ENCODE peak calls at places on chromosomes 16 and 17, in seven cellular contexts. D is AG04450, M is A549, A is HCT116, R is thoracic aorta, P is ovary, B is dorsolateral prefrontal cortex. S is an unnamed sample.

GRCh38 chr16:79811541-79811940 is 211.0 kb upstream of the MAF start:
- DNase-seq in B (no peak), A (no peak), R (no peak), D (no peak), M (no peak), P (no peak), S (peak)

GRCh38 chr16:80577485-80578280 is 36.9 kb downstream of the DYNLRB2 start:
- DNase-seq in A (no peak), B (peak), P (no peak), M (no peak), D (no peak), R (no peak), S (no peak)

GRCh38 chr16:55435387-55435786 is 43.6 kb upstream of the MMP2 start:
- DNase-seq in R (no peak), B (no peak), A (no peak), M (no peak), D (no peak), P (no peak), S (no peak)

GRCh38 chr17:19645608-19646250 is 2.8 kb upstream of the ALDH3A2 start:
- DNase-seq in B (no peak), D (no peak), R (no peak), M (peak), P (no peak), A (no peak), S (no peak)

GRCh38 chr17:59753522-59754467 is 46.3 kb downstream of the VMP1 start:
- DNase-seq in D (peak), P (no peak), R (no peak), A (peak), M (peak), B (no peak), S (peak)

GRCh38 chr17:51764387-51764971 is 394.0 kb downstream of the CA10 start:
- DNase-seq in B (peak), A (peak), D (peak), P (peak), R (no peak), M (peak), S (peak)

GRCh38 chr17:21289902-21290571 is 5.5 kb downstream of the MAP2K3 start:
- DNase-seq in M (no peak), R (no peak), A (no peak), D (no peak), B (peak), P (peak), S (no peak)

GRCh38 chr16:48596326-48596725 is 13.7 kb downstream of the N4BP1 start:
- DNase-seq in A (no peak), M (no peak), D (no peak), P (no peak), R (no peak), B (no peak), S (no peak)

GRCh38 chr17:45228985-45229517 is 7.4 kb downstream of the FMNL1 start:
- DNase-seq in A (no peak), D (peak), R (peak), M (peak), B (no peak), P (peak), S (peak)

GRCh38 chr17:44775136-44775837 is 16.5 kb downstream of the ADAM11 start:
- DNase-seq in A (peak), D (peak), M (peak), R (peak), B (peak), P (no peak), S (peak)

GRCh38 chr16:89951509-89951908 is 3.0 kb downstream of the DEF8 start:
- DNase-seq in P (no peak), D (no peak), B (no peak), R (no peak), M (no peak), A (no peak), S (no peak)

GRCh38 chr17:73657473-73658116 is 13.3 kb upstream of the SDK2 start:
- DNase-seq in B (no peak), M (peak), D (no peak), R (no peak), P (no peak), A (peak), S (peak)

GRCh38 chr16:66457888-66458287 is 30.8 kb downstream of the BEAN1 start:
- DNase-seq in B (no peak), M (no peak), A (no peak), R (no peak), P (no peak), D (no peak), S (peak)

GRCh38 chr16:20798364-20798763 is 7.9 kb downstream of the ERI2 start:
- DNase-seq in M (no peak), P (no peak), R (no peak), A (no peak), B (no peak), D (no peak), S (no peak)

GRCh38 chr17:50095626-50096037 is 481 bp downstream of the PDK2 start:
- DNase-seq in D (no peak), M (no peak), P (no peak), B (no peak), R (no peak), A (no peak), S (peak)

GRCh38 chr17:40097931-40098845 is 2.2 kb downstream of the NR1D1 start:
- DNase-seq in M (no peak), R (peak), B (no peak), D (no peak), A (no peak), P (peak), S (peak)

GRCh38 chr17:66272699-66273390 is 29.6 kb upstream of the PRKCA start:
- DNase-seq in P (no peak), B (no peak), D (peak), A (no peak), M (peak), R (peak), S (peak)

GRCh38 chr16:80569440-80570105 is 28.8 kb downstream of the DYNLRB2 start:
- DNase-seq in B (no peak), M (no peak), D (no peak), P (no peak), A (no peak), R (no peak), S (peak)

GRCh38 chr16:2037631-2038358 is 9.8 kb downstream of the NTHL1 start:
- DNase-seq in M (no peak), D (no peak), B (no peak), R (no peak), P (peak), A (no peak), S (no peak)

GRCh38 chr16:2037115-2037514 is 10.4 kb downstream of the NHERF2 start:
- DNase-seq in R (no peak), P (no peak), M (no peak), B (no peak), D (no peak), A (no peak), S (no peak)

GRCh38 chr16:2034695-2035430 is 8.2 kb downstream of the NHERF2 start:
- DNase-seq in M (no peak), D (no peak), A (no peak), R (no peak), P (peak), B (no peak), S (no peak)

GRCh38 chr16:2035431-2036199 is 8.9 kb downstream of the NHERF2 start:
- DNase-seq in P (peak), R (peak), D (peak), A (no peak), B (no peak), M (no peak), S (no peak)

GRCh38 chr16:2036200-2036966 is 9.7 kb downstream of the NHERF2 start:
- DNase-seq in M (no peak), D (no peak), P (no peak), B (no peak), A (no peak), R (no peak), S (no peak)
- H3K27ac ChIP-seq in M (peak), D (peak), P (peak), B (peak), A (no peak), R (peak), S (peak)

DNA sequence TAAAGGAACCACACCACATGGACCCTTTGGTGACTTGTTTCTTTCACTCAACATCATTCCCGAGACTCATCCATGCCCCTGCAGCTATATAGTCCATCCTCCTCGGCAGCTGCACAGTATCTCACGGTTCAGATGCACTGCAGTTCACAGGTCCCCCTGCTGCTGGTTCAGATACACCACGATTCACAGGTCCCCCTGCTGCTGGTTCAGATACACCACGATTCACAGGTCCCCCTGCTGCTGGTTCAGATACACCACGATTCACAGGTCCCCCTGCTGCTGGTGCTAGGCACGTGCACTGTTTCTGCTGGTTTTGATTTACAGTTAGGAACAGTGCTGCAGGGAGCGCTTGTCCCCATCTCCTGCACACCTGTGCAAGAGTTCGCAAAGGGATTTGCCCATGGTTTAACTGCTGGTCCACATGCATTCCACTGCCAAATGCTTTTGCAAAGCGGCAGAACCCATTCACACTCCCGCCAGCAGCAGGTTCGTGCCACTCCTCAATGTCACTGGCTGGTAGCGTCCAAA is 3.8 kb downstream of the HSDL1 start:
- DNase-seq in A (peak), M (peak), P (no peak), B (no peak), D (no peak), R (no peak), S (no peak)
- TF ChIP-seq CTCF in A (peak), M (no peak), P (no peak), B (no peak), D (no peak), R (no peak), S (no peak)

DNA sequence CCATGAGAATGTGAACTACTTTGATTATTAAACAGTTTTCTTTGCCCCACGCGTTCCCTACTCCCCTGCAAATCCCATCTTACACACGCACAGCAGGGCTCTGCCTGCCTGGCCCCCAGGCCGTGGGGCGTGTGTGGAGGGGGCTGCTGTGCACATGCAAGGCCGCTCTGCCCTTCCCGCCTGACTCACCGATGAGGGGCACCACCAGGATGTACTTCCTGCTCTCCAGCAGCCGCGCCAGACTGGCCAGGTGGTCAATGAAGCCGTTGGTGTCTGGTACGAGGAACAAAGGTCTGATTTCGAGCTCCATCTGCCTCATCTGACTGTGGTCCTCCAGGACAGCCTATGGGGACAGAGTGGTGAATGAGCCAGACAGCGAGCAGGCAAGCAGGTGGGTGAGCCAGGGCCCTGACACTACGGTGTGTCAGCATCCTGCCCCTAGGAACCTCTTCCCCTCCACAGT is 13.7 kb downstream of the HIC1 start:
- DNase-seq in P (no peak), M (no peak), B (peak), D (no peak), A (no peak), R (no peak), S (no peak)
- H3K27ac ChIP-seq in P (peak), M (no peak), B (no peak), D (peak), A (no peak), R (no peak), S (peak)

GRCh38 chr16:56868175-56868574 is 3.2 kb downstream of the SLC12A3 start:
- DNase-seq in A (no peak), P (no peak), D (no peak), M (no peak), B (no peak), R (no peak), S (no peak)

GRCh38 chr16:56866955-56867830 is 2.2 kb downstream of the SLC12A3 start:
- DNase-seq in M (peak), A (peak), R (no peak), D (no peak), P (peak), B (no peak), S (peak)

GRCh38 chr16:56871172-56871593 is 6.2 kb downstream of the SLC12A3 start:
- DNase-seq in B (no peak), M (no peak), A (no peak), P (no peak), D (no peak), R (no peak), S (peak)

GRCh38 chr16:56870271-56870888 is 5.4 kb downstream of the SLC12A3 start:
- DNase-seq in R (no peak), M (no peak), D (no peak), A (no peak), B (no peak), P (no peak), S (no peak)

GRCh38 chr16:56869513-56870270 is 4.7 kb downstream of the SLC12A3 start:
- DNase-seq in B (no peak), P (no peak), R (no peak), M (peak), A (peak), D (no peak), S (no peak)
- TF ChIP-seq CTCF in B (no peak), P (no peak), R (no peak), M (peak), A (peak), D (peak), S (no peak)

GRCh38 chr17:82053556-82054263 is 2.0 kb downstream of the GPS1 start:
- DNase-seq in D (no peak), B (no peak), R (no peak), P (no peak), M (no peak), A (no peak), S (no peak)

GRCh38 chr17:82050761-82051641 is 610 bp downstream of the RFNG start:
- DNase-seq in B (no peak), P (no peak), A (no peak), M (no peak), R (no peak), D (no peak), S (no peak)

GRCh38 chr17:82053130-82053529 is 1.4 kb downstream of the GPS1 start:
- DNase-seq in R (no peak), B (no peak), M (no peak), D (no peak), A (no peak), P (no peak), S (no peak)

GRCh38 chr17:82052638-82053059 is 951 bp downstream of the GPS1 start:
- DNase-seq in B (no peak), R (no peak), D (no peak), P (no peak), A (no peak), M (no peak), S (no peak)

GRCh38 chr17:82051776-82052637 is at the start of the genes GPS1 and RFNG:
- DNase-seq in B (peak), P (peak), A (no peak), R (no peak), M (peak), D (no peak), S (peak)
- H3K27ac ChIP-seq in B (peak), P (peak), A (peak), R (no peak), M (peak), D (no peak), S (peak)

DNA sequence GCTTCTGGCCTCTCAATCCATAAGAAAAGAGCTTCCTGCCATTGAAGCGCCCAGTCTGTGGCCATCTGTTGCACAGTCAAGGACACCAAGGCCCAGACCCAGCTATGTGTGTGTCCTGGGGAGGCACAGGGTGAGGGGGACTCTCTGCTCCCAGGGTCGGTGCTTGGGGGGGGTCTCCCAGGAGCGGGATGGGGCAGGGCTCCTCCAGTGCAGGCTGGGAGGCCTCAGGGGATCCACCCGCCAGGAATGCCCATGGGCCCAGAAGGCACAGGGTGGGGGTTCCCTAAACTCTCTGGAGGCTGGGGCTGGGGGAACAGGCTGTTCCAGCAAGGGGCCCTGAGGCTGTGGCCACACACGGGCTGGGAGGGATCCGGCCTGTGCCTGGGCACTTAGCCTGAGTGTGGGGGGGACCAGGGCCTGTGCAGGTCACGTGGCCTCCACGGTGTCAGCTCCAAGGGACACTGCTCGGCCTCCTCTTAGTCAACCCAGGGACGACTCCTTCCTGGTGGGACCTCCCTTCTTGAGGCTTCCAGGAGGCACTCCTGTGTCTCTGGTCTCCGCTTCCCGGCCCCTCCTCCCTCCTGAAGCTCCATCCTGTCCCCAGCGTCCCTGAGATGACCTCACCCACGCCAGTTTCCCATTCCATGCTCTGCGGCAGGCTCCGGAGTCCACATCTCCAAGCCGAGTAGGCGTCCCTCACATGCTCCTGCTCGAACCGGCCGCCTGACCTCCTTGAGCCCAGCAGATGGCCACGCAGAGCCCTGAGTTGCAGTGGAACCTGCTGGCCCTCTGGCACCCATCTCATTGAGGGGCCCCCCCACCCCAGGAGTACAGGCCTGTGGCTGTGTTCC is 23.1 kb upstream of the BAHCC1 start:
- DNase-seq in P (no peak), D (no peak), M (peak), A (peak), B (no peak), R (no peak), S (no peak)
- TF ChIP-seq CTCF in P (no peak), D (peak), M (peak), A (peak), B (no peak), R (peak), S (peak)

DNA sequence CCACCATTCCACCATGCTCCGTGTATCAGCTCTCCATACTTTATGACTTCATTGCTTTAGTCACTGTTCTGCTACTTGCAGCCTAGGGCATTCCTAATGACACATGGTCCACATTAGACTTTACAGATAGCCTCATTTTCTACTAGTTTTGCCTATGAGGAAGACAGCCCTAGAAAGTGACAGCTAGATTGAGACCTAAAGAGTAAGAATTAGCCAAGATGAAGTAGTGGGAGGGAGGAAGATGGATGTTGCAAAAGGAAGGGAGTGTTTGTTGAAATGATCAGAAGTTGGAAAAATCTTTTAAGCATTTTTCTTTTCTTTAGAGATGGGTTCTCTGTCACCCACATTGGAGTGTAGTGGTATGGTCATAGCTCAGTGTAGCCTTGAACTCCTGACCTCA is 11.0 kb downstream of the C16orf54 start:
- DNase-seq in A (no peak), D (no peak), B (no peak), P (no peak), R (no peak), M (no peak), S (no peak)
- H3K27ac ChIP-seq in A (no peak), D (no peak), B (no peak), P (no peak), R (no peak), M (no peak), S (no peak)

S was measured in RWPE1.